ENCODE peak calls at places on chromosome 3, in nine cellular contexts. Z is glutamatergic neuron; R is stimulated activated effector memory CD8-positive, alpha-beta T cell treated with anti-CD3 and anti-CD28 coated beads, Interleukin-12 subunit alpha, Interleukin-12 subunit beta, amount 100 ng/mL, for 72 hours; E is GM12865; V is foreskin fibroblast; W is neural progenitor cell; S is pons; U is OCI-LY7; C is T-helper 1 cell. X is an unnamed sample.

GRCh38 chr3:128549283-128550112 is 56.5 kb upstream of the GATA2 start:
- DNase-seq in Z (no peak), R (no peak), E (no peak), V (peak; percentile 61), W (no peak), S (no peak), U (no peak), C (no peak), X (no peak)

GRCh38 chr3:65946438-65946837 is 92.3 kb downstream of the MAGI1 start:
- DNase-seq in Z (no peak), R (no peak), E (no peak), V (peak; percentile 42), W (no peak), S (no peak), U (no peak), C (no peak), X (no peak)

GRCh38 chr3:141949972-141950371 is 73.5 kb downstream of the ATP1B3 start:
- DNase-seq in Z (no peak), R (no peak), E (no peak), V (no peak), W (no peak), S (no peak), U (no peak), C (no peak), X (no peak)

GRCh38 chr3:194364652-194365434 is 4.7 kb downstream of the LRRC15 start:
- DNase-seq in Z (no peak), R (no peak), E (no peak), V (peak; percentile 68), W (no peak), S (no peak), U (no peak), C (no peak), X (no peak)

GRCh38 chr3:13231781-13232515 is 158.7 kb upstream of the IQSEC1 start:
- DNase-seq in Z (no peak), R (no peak), E (no peak), V (no peak), W (no peak), S (no peak), U (no peak), C (no peak), X (no peak)

GRCh38 chr3:173584093-173584833 is 186.7 kb downstream of the NLGN1 start:
- DNase-seq in Z (peak; percentile 51), R (no peak), E (no peak), V (peak; percentile 68), W (peak; percentile 62), S (peak; percentile 41), U (peak; percentile 6), C (no peak), X (peak; percentile 68)

GRCh38 chr3:111282024-111282423 is 210.4 kb downstream of the NECTIN3 start:
- DNase-seq in Z (no peak), R (no peak), E (no peak), V (no peak), W (no peak), S (no peak), U (no peak), C (no peak), X (no peak)

GRCh38 chr3:54862526-54862925 is 65.3 kb downstream of the LRTM1 start:
- DNase-seq in Z (no peak), R (no peak), E (no peak), V (no peak), W (no peak), S (no peak), U (no peak), C (no peak), X (no peak)

GRCh38 chr3:127461286-127461685 is 129.2 kb downstream of the TPRA1 start:
- DNase-seq in Z (no peak), R (no peak), E (no peak), V (no peak), W (peak; percentile 72), S (no peak), U (no peak), C (no peak), X (no peak)

GRCh38 chr3:105906834-105907233 is 38.0 kb upstream of the CBLB start:
- DNase-seq in Z (no peak), R (no peak), E (no peak), V (peak; percentile 70), W (no peak), S (no peak), U (no peak), C (no peak), X (no peak)

GRCh38 chr3:138845071-138845685 is 10.4 kb upstream of the PIK3CB start:
- DNase-seq in Z (no peak), R (no peak), E (no peak), V (no peak), W (peak; percentile 19), S (no peak), U (no peak), C (no peak), X (no peak)

GRCh38 chr3:88809993-88810392 is 297.4 kb upstream of the EPHA3 start:
- DNase-seq in Z (no peak), R (no peak), E (no peak), V (peak; percentile 24), W (no peak), S (no peak), U (no peak), C (no peak), X (no peak)

GRCh38 chr3:12681586-12682371 is 17.9 kb upstream of the RAF1 start:
- DNase-seq in Z (no peak), R (no peak), E (peak; percentile 23), V (peak; percentile 81), W (no peak), S (peak; percentile 80), U (no peak), C (no peak), X (no peak)

GRCh38 chr3:72317491-72317890 is 530.8 kb downstream of the SHQ1 start:
- DNase-seq in Z (no peak), R (no peak), E (no peak), V (peak; percentile 68), W (no peak), S (no peak), U (no peak), C (no peak), X (no peak)